ENCODE peak calls at places on chromosomes 6 and 20, in nine cellular contexts. G is thoracic aorta, U is choroid plexus epithelial cell, B is cardiac fibroblast, K is upper lobe of right lung, D is heart left ventricle, L is ovary, H is left ventricle myocardium inferior, Q is upper lobe of left lung. I is an unnamed sample.

GRCh38 chr6:8321671-8322404 is 113.5 kb downstream of the SLC35B3 start:
- DNase-seq in H (no peak), U (no peak), G (no peak), K (no peak), B (no peak), D (no peak), Q (no peak), L (no peak), I (no peak)

GRCh38 chr6:5025911-5026819 is 22.3 kb upstream of the RPP40 start:
- DNase-seq in Q (peak), H (peak), B (peak), K (peak), D (peak), L (peak), U (peak), G (no peak), I (peak)

GRCh38 chr6:149499066-149499465 is 14.3 kb upstream of the ZC3H12D start:
- DNase-seq in U (peak), Q (no peak), L (no peak), D (no peak), K (no peak), H (no peak), B (peak), G (no peak), I (no peak)

GRCh38 chr6:36949636-36950035 is 4.9 kb upstream of the PI16 start:
- DNase-seq in L (no peak), G (no peak), U (peak), Q (no peak), B (peak), K (no peak), D (no peak), H (no peak), I (no peak)

GRCh38 chr20:5118220-5119142 is 1.3 kb downstream of the PCNA start:
- DNase-seq in Q (no peak), L (no peak), U (no peak), B (no peak), K (no peak), H (no peak), D (no peak), G (no peak), I (no peak)

GRCh38 chr6:163249651-163250101 is 164.8 kb upstream of the QKI start:
- DNase-seq in H (no peak), D (no peak), L (no peak), Q (no peak), B (no peak), K (no peak), U (no peak), G (no peak), I (no peak)

GRCh38 chr20:63189322-63189642 is 26.6 kb downstream of the YTHDF1 start:
- DNase-seq in K (no peak), L (no peak), G (no peak), Q (no peak), B (no peak), D (no peak), H (no peak), U (no peak), I (no peak)

GRCh38 chr6:13012977-13013680 is 296.6 kb downstream of the PHACTR1 start:
- DNase-seq in U (peak), K (peak), Q (peak), G (no peak), L (peak), B (peak), H (peak), D (peak), I (no peak)

GRCh38 chr6:52610745-52611355 is 34.0 kb upstream of the TRAM2 start:
- DNase-seq in L (no peak), B (peak), D (no peak), H (no peak), G (no peak), U (peak), K (no peak), Q (no peak), I (no peak)

GRCh38 chr20:24696396-24696795 is 227.0 kb downstream of the SYNDIG1 start:
- DNase-seq in D (no peak), U (no peak), G (no peak), L (no peak), K (peak), Q (no peak), B (no peak), H (no peak), I (peak)

GRCh38 chr6:32882879-32883250 is 28.9 kb downstream of the PSMB9 start:
- DNase-seq in D (no peak), K (no peak), H (no peak), G (no peak), Q (no peak), B (peak), U (peak), L (no peak), I (no peak)

GRCh38 chr6:42255050-42255449 is 37.4 kb upstream of the MRPS10 start:
- DNase-seq in D (no peak), Q (no peak), G (no peak), L (no peak), U (no peak), H (no peak), B (no peak), K (no peak), I (no peak)

GRCh38 chr6:29977425-29977727 is 35.0 kb downstream of the HLA-A start:
- DNase-seq in H (no peak), D (no peak), K (no peak), U (no peak), B (no peak), G (no peak), Q (no peak), L (no peak), I (no peak)
- H3K4me3 ChIP-seq in H (peak), D (peak), K (peak), U (peak), B (peak), G (peak), Q (peak), L (peak), I (peak)

GRCh38 chr20:46970937-46971630 is 76.4 kb downstream of the EYA2 start:
- DNase-seq in G (no peak), K (no peak), U (peak), D (no peak), B (peak), Q (no peak), H (no peak), L (no peak), I (peak)
- H3K4me3 ChIP-seq in G (no peak), K (no peak), U (no peak), D (no peak), B (no peak), Q (no peak), H (no peak), L (no peak), I (no peak)

GRCh38 chr20:7090001-7090400 is 322.5 kb downstream of the BMP2 start:
- DNase-seq in L (no peak), U (peak), H (no peak), D (no peak), G (no peak), Q (no peak), K (no peak), B (no peak), I (no peak)

GRCh38 chr20:7094438-7094997 is 327.0 kb downstream of the BMP2 start:
- DNase-seq in G (no peak), K (no peak), Q (peak), B (peak), U (peak), L (no peak), H (no peak), D (no peak), I (peak)

GRCh38 chr20:7091655-7092054 is 324.2 kb downstream of the BMP2 start:
- DNase-seq in D (no peak), B (no peak), Q (no peak), G (no peak), U (no peak), L (no peak), H (no peak), K (no peak), I (no peak)

GRCh38 chr20:7087803-7088202 is 320.3 kb downstream of the BMP2 start:
- DNase-seq in G (no peak), Q (no peak), H (no peak), L (no peak), U (no peak), K (no peak), D (no peak), B (no peak), I (no peak)

GRCh38 chr20:7090753-7091310 is 323.3 kb downstream of the BMP2 start:
- DNase-seq in U (no peak), K (no peak), H (no peak), D (no peak), G (no peak), Q (peak), B (no peak), L (no peak), I (no peak)
- H3K4me3 ChIP-seq in U (no peak), K (no peak), H (no peak), D (no peak), G (no peak), Q (no peak), B (no peak), L (no peak), I (no peak)

DNA sequence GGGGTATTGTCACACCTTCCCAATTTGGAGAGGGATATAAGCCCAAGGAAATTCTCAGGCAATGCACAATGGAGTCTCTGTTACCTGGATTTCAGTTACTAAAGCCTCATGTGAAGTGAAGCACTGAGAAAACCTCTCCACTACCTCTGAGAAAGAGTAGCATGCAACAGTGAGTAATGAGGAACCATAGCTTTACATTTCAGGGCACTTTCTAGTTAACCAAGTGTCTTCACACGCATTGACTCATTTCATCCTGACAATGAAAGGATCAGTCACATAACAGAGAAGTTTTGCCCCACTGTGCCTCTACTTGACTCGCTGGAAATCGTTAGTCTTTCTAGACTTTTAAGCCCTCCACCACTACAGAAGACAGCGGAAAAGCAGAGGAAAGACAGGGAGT is 86.2 kb upstream of the ARID1B start:
- DNase-seq in L (no peak), H (no peak), Q (no peak), U (no peak), K (no peak), D (no peak), B (no peak), G (no peak), I (no peak)
- H3K4me3 ChIP-seq in L (no peak), H (no peak), Q (no peak), U (no peak), K (no peak), D (no peak), B (no peak), G (no peak), I (no peak)

GRCh38 chr20:53180928-53181362 is 208.8 kb downstream of the TSHZ2 start:
- DNase-seq in L (no peak), Q (no peak), U (no peak), H (no peak), K (no peak), B (no peak), G (no peak), D (no peak), I (no peak)
- H3K4me3 ChIP-seq in L (no peak), Q (no peak), U (no peak), H (no peak), K (no peak), B (no peak), G (no peak), D (no peak), I (no peak)

GRCh38 chr20:54339093-54339492 is 131.2 kb downstream of the PFDN4 start:
- DNase-seq in Q (no peak), U (no peak), K (no peak), B (no peak), H (no peak), L (no peak), G (no peak), D (no peak), I (no peak)

GRCh38 chr20:54340206-54340605 is 132.3 kb downstream of the PFDN4 start:
- DNase-seq in B (no peak), G (no peak), L (no peak), U (no peak), Q (no peak), D (no peak), H (no peak), K (no peak), I (no peak)

GRCh38 chr20:54343073-54343472 is 132.3 kb upstream of the DOK5 start:
- DNase-seq in B (no peak), Q (no peak), L (no peak), G (no peak), D (no peak), K (no peak), H (no peak), U (no peak), I (no peak)

GRCh38 chr20:54342258-54342782 is 133.1 kb upstream of the DOK5 start:
- DNase-seq in L (no peak), Q (no peak), G (no peak), B (no peak), D (no peak), K (no peak), H (no peak), U (no peak), I (no peak)

GRCh38 chr20:54340667-54341081 is 132.8 kb downstream of the PFDN4 start:
- DNase-seq in B (peak), Q (no peak), L (no peak), D (no peak), G (no peak), K (no peak), H (no peak), U (peak), I (no peak)
- H3K4me3 ChIP-seq in B (no peak), Q (no peak), L (no peak), D (no peak), G (peak), K (no peak), H (no peak), U (peak), I (no peak)

DNA sequence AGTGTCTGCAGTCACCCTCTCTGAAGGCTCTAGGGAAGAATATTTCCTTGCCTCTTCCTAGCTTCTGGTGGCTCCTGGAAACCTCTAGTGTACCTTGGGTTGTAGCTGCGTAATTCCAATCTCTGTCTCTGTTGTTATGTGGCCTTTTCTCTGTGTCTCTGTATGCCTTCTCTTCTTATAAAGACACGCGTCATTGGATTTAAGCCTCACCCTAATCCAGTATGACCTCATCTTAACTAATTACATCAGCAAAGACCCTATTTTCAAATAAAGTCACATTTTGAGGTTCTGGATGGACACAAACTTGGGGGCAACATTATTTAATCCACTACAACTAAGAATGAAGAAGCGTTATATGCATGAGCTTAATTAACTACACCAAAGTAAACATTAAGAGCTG is 111.4 kb upstream of the ZNF184 start:
- DNase-seq in K (no peak), B (no peak), Q (no peak), G (no peak), D (no peak), U (no peak), H (no peak), L (no peak), I (no peak)
- H3K4me3 ChIP-seq in K (no peak), B (no peak), Q (no peak), G (no peak), D (no peak), U (no peak), H (no peak), L (no peak), I (no peak)

GRCh38 chr6:79570802-79571367 is 33.7 kb upstream of the LCA5 start:
- DNase-seq in D (no peak), K (no peak), H (no peak), L (no peak), U (peak), G (no peak), B (peak), Q (no peak), I (peak)
- H3K4me3 ChIP-seq in D (peak), K (peak), H (peak), L (peak), U (no peak), G (peak), B (no peak), Q (peak), I (no peak)